ENCODE peak calls at places on chromosome 22, in four cellular contexts. J is IMR-90, O is H1, H is H9. K is an unnamed sample.

GRCh38 chr22:50673231-50674126 is 856 bp downstream of the SHANK3 start:
- DNase-seq in O (no peak), J (no peak), H (no peak), K (peak)

GRCh38 chr22:50278461-50278860 is 8.3 kb upstream of the MAPK11 start:
- DNase-seq in O (no peak), J (no peak), H (no peak), K (no peak)

GRCh38 chr22:35378547-35379078 is 2.3 kb upstream of the HMOX1 start:
- DNase-seq in H (no peak), J (no peak), O (no peak), K (no peak)

GRCh38 chr22:45503816-45504702 is 1.4 kb downstream of the FBLN1 start:
- DNase-seq in O (peak), H (peak), J (peak), K (peak)

GRCh38 chr22:41092847-41093371 is 517 bp downstream of the EP300 start:
- DNase-seq in J (peak), H (no peak), O (no peak), K (no peak)

GRCh38 chr22:29861672-29862297 is 21.2 kb upstream of the MTMR3 start:
- DNase-seq in J (no peak), H (no peak), O (no peak), K (no peak)

GRCh38 chr22:43996170-43996980 is 27.7 kb upstream of the PARVB start:
- DNase-seq in O (no peak), H (no peak), J (no peak), K (no peak)

GRCh38 chr22:48485144-48486135 is 1342.2 kb downstream of the BRD1 start:
- DNase-seq in J (no peak), H (peak), O (no peak), K (no peak)

GRCh38 chr22:30864441-30865420 is 103.8 kb downstream of the MORC2 start:
- DNase-seq in O (no peak), J (no peak), H (no peak), K (no peak)

GRCh38 chr22:30866811-30867271 is 101.7 kb downstream of the MORC2 start:
- DNase-seq in J (no peak), O (no peak), H (peak), K (no peak)

GRCh38 chr22:30867746-30868662 is 100.6 kb downstream of the MORC2 start:
- DNase-seq in O (no peak), J (no peak), H (peak), K (no peak)

GRCh38 chr22:30865656-30866055 is 102.9 kb downstream of the MORC2 start:
- DNase-seq in H (peak), J (no peak), O (no peak), K (no peak)

GRCh38 chr22:30866216-30866615 is 102.4 kb downstream of the MORC2 start:
- DNase-seq in H (no peak), O (no peak), J (no peak), K (no peak)
- H3K27ac ChIP-seq in H (no peak), O (no peak), J (no peak), K (no peak)

DNA sequence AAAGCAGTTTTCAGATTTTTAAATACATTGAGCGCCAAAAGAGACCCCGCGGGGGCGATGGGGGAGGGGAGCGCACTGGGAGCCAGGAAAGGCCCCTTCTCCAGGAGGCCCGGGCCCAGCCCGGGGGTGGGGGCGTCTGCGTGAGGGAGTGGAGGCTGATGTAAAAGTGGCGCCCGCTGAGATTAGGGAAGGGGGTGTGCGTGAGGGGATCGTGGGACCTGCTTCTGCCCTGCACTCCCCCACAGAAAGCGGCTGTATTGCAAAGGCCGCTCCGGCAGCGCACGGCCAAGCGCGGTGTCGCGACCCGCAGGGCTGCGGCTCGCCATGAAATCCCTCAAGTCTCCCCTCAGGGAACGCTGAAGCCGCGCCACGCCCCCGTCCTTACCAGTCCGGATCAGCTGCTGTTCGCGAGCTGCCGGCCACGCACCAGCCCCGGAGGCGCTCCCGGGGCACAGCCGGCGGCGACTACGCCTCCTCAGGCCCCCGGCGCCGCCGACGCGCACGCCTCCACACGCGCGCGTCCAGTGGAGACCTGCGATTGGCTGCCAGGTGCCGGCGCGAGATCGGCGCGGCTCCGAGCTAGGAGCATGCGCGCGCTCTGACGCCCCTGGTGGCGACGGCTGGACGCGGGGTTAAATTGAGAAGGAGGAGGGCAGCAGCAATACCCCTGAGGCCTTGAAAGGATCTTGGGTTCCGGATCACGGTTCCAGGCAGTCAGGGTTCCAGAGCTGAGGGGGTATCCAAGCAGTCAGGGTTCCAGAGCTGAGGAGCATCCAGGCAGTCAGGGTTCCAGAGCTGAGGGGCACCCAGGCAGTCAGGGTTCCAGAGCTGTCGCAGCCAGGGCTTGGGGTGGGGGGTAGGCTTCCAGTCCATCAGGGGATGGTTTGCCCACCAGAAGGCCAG is at the start of gene ZNF280B:
- DNase-seq in H (peak), J (peak), O (peak), K (peak)
- H4K91ac ChIP-seq in H (no peak), J (no peak), O (no peak), K (no peak)

GRCh38 chr22:47062126-47062525 is 299.7 kb downstream of the TBC1D22A start:
- DNase-seq in J (no peak), H (peak), O (no peak), K (no peak)
- H3K27ac ChIP-seq in J (no peak), H (no peak), O (no peak), K (no peak)

GRCh38 chr22:18971321-18971751 is 35.2 kb upstream of the PRODH start:
- DNase-seq in O (no peak), H (no peak), J (no peak), K (no peak)

GRCh38 chr22:18970948-18971315 is 34.8 kb upstream of the PRODH start:
- DNase-seq in O (no peak), H (no peak), J (no peak), K (no peak)

GRCh38 chr22:18968011-18968749 is 32.1 kb upstream of the PRODH start:
- DNase-seq in H (peak), J (peak), O (no peak), K (peak)

GRCh38 chr22:18973264-18974031 is 37.4 kb upstream of the PRODH start:
- DNase-seq in J (no peak), O (no peak), H (no peak), K (no peak)

GRCh38 chr22:18970180-18970947 is 34.3 kb upstream of the PRODH start:
- DNase-seq in J (no peak), O (no peak), H (peak), K (peak)
- H4K91ac ChIP-seq in J (no peak), O (peak), H (no peak), K (no peak)

DNA sequence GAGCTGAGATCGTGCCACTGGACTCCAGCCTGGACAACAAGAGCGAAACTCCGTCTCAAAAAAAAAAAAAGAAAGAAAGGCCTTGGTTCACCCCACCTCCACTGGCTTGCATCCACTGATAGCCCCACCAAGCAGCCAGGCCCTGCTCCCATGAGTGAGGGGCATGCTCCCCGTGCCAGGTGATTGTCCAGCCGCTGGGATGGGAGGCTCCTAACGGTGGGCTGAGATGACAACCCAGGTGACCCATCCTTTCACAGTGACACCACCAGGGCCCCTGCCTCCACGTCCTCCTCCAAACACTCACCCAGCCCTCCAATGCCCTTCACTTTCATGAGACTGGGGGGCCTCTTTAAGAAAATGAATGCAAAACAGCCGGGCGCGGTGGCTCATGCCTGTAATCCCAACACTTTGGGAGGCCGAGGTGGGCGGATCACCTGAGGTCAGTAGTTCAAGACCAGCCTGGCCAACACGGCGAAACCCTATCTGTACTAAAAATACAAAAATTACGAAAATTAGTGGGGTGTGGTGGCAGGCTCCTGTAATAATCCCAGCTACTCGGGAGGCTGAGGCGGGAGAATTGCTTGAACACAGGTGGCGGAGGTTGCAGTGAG is 8.6 kb upstream of the DERL3 start:
- DNase-seq in H (no peak), O (no peak), J (no peak), K (no peak)
- H3K27ac ChIP-seq in H (no peak), O (no peak), J (no peak), K (no peak)